ENCODE peak calls at places on chromosome 15, in seven cellular contexts. One of them, this sample, is unnamed.
A peak's percentile ranks its signal among the peaks of the same experiment; 100 is the strongest.

GRCh38 chr15:90481023-90481422 is 48.7 kb upstream of the CRTC3 start:
- DNase-seq in tibial artery: no peak
- DNase-seq in left ventricle myocardium inferior: no peak
- DNase-seq in endodermal cell: no peak
- DNase-seq in IMR-90: no peak
- DNase-seq in body of pancreas: no peak
- DNase-seq in right atrium auricular region: no peak
- DNase-seq in this sample: no peak

GRCh38 chr15:29676961-29677402 is 145.3 kb downstream of the TJP1 start:
- DNase-seq in left ventricle myocardium inferior: no peak
- DNase-seq in right atrium auricular region: no peak
- DNase-seq in body of pancreas: no peak
- DNase-seq in IMR-90: peak; percentile 62
- DNase-seq in tibial artery: no peak
- DNase-seq in endodermal cell: no peak
- DNase-seq in this sample: no peak

GRCh38 chr15:31268911-31269784 is 57.5 kb upstream of the KLF13 start:
- DNase-seq in right atrium auricular region: peak; percentile 46
- DNase-seq in body of pancreas: no peak
- DNase-seq in tibial artery: peak; percentile 3
- DNase-seq in left ventricle myocardium inferior: no peak
- DNase-seq in endodermal cell: peak; percentile 31
- DNase-seq in IMR-90: no peak
- DNase-seq in this sample: peak; percentile 24

GRCh38 chr15:70974004-70974832 is 81.6 kb downstream of the LRRC49 start:
- DNase-seq in tibial artery: no peak
- DNase-seq in body of pancreas: no peak
- DNase-seq in right atrium auricular region: no peak
- DNase-seq in IMR-90: peak; percentile 83
- DNase-seq in endodermal cell: no peak
- DNase-seq in left ventricle myocardium inferior: no peak
- DNase-seq in this sample: no peak

GRCh38 chr15:36161781-36162212 is 417.6 kb upstream of the CDIN1 start:
- DNase-seq in right atrium auricular region: peak; percentile 71
- DNase-seq in left ventricle myocardium inferior: peak; percentile 14
- DNase-seq in tibial artery: peak; percentile 42
- DNase-seq in IMR-90: no peak
- DNase-seq in endodermal cell: peak; percentile 47
- DNase-seq in body of pancreas: no peak
- DNase-seq in this sample: no peak

GRCh38 chr15:97717806-97718205 is 242.7 kb upstream of the ARRDC4 start:
- DNase-seq in left ventricle myocardium inferior: no peak
- DNase-seq in tibial artery: no peak
- DNase-seq in IMR-90: no peak
- DNase-seq in right atrium auricular region: no peak
- DNase-seq in body of pancreas: no peak
- DNase-seq in endodermal cell: no peak
- DNase-seq in this sample: no peak

GRCh38 chr15:64843996-64844395 is 2.3 kb downstream of the PLEKHO2 start:
- DNase-seq in right atrium auricular region: no peak
- DNase-seq in tibial artery: no peak
- DNase-seq in endodermal cell: peak; percentile 39
- DNase-seq in body of pancreas: no peak
- DNase-seq in IMR-90: no peak
- DNase-seq in left ventricle myocardium inferior: no peak
- DNase-seq in this sample: no peak

GRCh38 chr15:67185621-67186225 is 68.7 kb downstream of the AAGAB start:
- DNase-seq in body of pancreas: no peak
- DNase-seq in endodermal cell: no peak
- DNase-seq in tibial artery: peak; percentile 19
- DNase-seq in IMR-90: no peak
- DNase-seq in left ventricle myocardium inferior: no peak
- DNase-seq in right atrium auricular region: peak; percentile 60
- DNase-seq in this sample: no peak

GRCh38 chr15:49145651-49146609 is 9.5 kb downstream of the COPS2 start:
- DNase-seq in right atrium auricular region: no peak
- DNase-seq in IMR-90: peak; percentile 73
- DNase-seq in tibial artery: no peak
- DNase-seq in body of pancreas: peak; percentile 14
- DNase-seq in left ventricle myocardium inferior: no peak
- DNase-seq in endodermal cell: peak; percentile 63
- DNase-seq in this sample: no peak

GRCh38 chr15:77564933-77565332 is 67.8 kb downstream of the LINGO1 start:
- DNase-seq in tibial artery: no peak
- DNase-seq in left ventricle myocardium inferior: no peak
- DNase-seq in body of pancreas: no peak
- DNase-seq in right atrium auricular region: no peak
- DNase-seq in endodermal cell: no peak
- DNase-seq in IMR-90: no peak
- DNase-seq in this sample: no peak

GRCh38 chr15:78642341-78642740 is 1.3 kb upstream of the CHRNB4 start:
- DNase-seq in endodermal cell: no peak
- DNase-seq in IMR-90: no peak
- DNase-seq in body of pancreas: no peak
- DNase-seq in left ventricle myocardium inferior: no peak
- DNase-seq in right atrium auricular region: no peak
- DNase-seq in tibial artery: no peak
- DNase-seq in this sample: no peak

GRCh38 chr15:52257734-52258062 is 37.9 kb downstream of the MYO5C start:
- DNase-seq in endodermal cell: peak; percentile 79
- DNase-seq in body of pancreas: no peak
- DNase-seq in left ventricle myocardium inferior: no peak
- DNase-seq in right atrium auricular region: no peak
- DNase-seq in tibial artery: no peak
- DNase-seq in IMR-90: peak; percentile 13
- DNase-seq in this sample: no peak

GRCh38 chr15:70555713-70556112 is 207.6 kb downstream of the UACA start:
- DNase-seq in body of pancreas: no peak
- DNase-seq in IMR-90: no peak
- DNase-seq in right atrium auricular region: no peak
- DNase-seq in endodermal cell: peak; percentile 32
- DNase-seq in left ventricle myocardium inferior: no peak
- DNase-seq in tibial artery: no peak
- DNase-seq in this sample: no peak

GRCh38 chr15:30930422-30930821 is 26.7 kb downstream of the FAN1 start:
- DNase-seq in endodermal cell: no peak
- DNase-seq in IMR-90: no peak
- DNase-seq in tibial artery: no peak
- DNase-seq in right atrium auricular region: no peak
- DNase-seq in left ventricle myocardium inferior: no peak
- DNase-seq in body of pancreas: no peak
- DNase-seq in this sample: no peak

GRCh38 chr15:33324609-33325008 is 13.8 kb downstream of the RYR3 start:
- DNase-seq in IMR-90: no peak
- DNase-seq in tibial artery: no peak
- DNase-seq in left ventricle myocardium inferior: no peak
- DNase-seq in right atrium auricular region: no peak
- DNase-seq in body of pancreas: no peak
- DNase-seq in endodermal cell: no peak
- DNase-seq in this sample: no peak

GRCh38 chr15:41556657-41557056 is 2.4 kb upstream of the TYRO3 start:
- DNase-seq in endodermal cell: no peak
- DNase-seq in IMR-90: no peak
- DNase-seq in body of pancreas: no peak
- DNase-seq in right atrium auricular region: no peak
- DNase-seq in left ventricle myocardium inferior: no peak
- DNase-seq in tibial artery: no peak
- DNase-seq in this sample: no peak

GRCh38 chr15:56019060-56019793 is 25.8 kb upstream of the NEDD4 start:
- DNase-seq in right atrium auricular region: no peak
- DNase-seq in tibial artery: no peak
- DNase-seq in left ventricle myocardium inferior: no peak
- DNase-seq in endodermal cell: no peak
- DNase-seq in body of pancreas: no peak
- DNase-seq in IMR-90: peak; percentile 22
- DNase-seq in this sample: no peak

GRCh38 chr15:59946084-59946483 is 58.0 kb upstream of the FOXB1 start:
- DNase-seq in endodermal cell: no peak
- DNase-seq in tibial artery: no peak
- DNase-seq in body of pancreas: no peak
- DNase-seq in IMR-90: no peak
- DNase-seq in right atrium auricular region: no peak
- DNase-seq in left ventricle myocardium inferior: no peak
- DNase-seq in this sample: no peak

GRCh38 chr15:54840999-54841398 is 355.7 kb downstream of the RSL24D1 start:
- DNase-seq in right atrium auricular region: no peak
- DNase-seq in tibial artery: no peak
- DNase-seq in body of pancreas: no peak
- DNase-seq in endodermal cell: peak; percentile 76
- DNase-seq in left ventricle myocardium inferior: no peak
- DNase-seq in IMR-90: no peak
- DNase-seq in this sample: no peak

GRCh38 chr15:61393949-61394348 is 164.8 kb upstream of the RORA start:
- DNase-seq in tibial artery: peak; percentile 51
- DNase-seq in right atrium auricular region: no peak
- DNase-seq in endodermal cell: no peak
- DNase-seq in IMR-90: no peak
- DNase-seq in body of pancreas: no peak
- DNase-seq in left ventricle myocardium inferior: no peak
- DNase-seq in this sample: no peak
- H3K4me3 ChIP-seq in tibial artery: peak overlapping the region; percentile 18
- H3K4me3 ChIP-seq in right atrium auricular region: no peak overlapping the region
- H3K4me3 ChIP-seq in endodermal cell: no peak overlapping the region
- H3K4me3 ChIP-seq in IMR-90: no peak overlapping the region
- H3K4me3 ChIP-seq in body of pancreas: no peak overlapping the region
- H3K4me3 ChIP-seq in left ventricle myocardium inferior: peak overlapping the region; percentile 13
- H3K4me3 ChIP-seq in this sample: no peak overlapping the region

GRCh38 chr15:89379818-89380217 is 45.2 kb upstream of the POLG start:
- DNase-seq in left ventricle myocardium inferior: no peak
- DNase-seq in IMR-90: no peak
- DNase-seq in body of pancreas: no peak
- DNase-seq in tibial artery: no peak
- DNase-seq in right atrium auricular region: no peak
- DNase-seq in endodermal cell: peak; percentile 50
- DNase-seq in this sample: no peak

GRCh38 chr15:89381330-89381729 is 46.7 kb upstream of the POLG start:
- DNase-seq in left ventricle myocardium inferior: no peak
- DNase-seq in body of pancreas: no peak
- DNase-seq in IMR-90: no peak
- DNase-seq in endodermal cell: no peak
- DNase-seq in tibial artery: no peak
- DNase-seq in right atrium auricular region: no peak
- DNase-seq in this sample: no peak

GRCh38 chr15:89383635-89384604 is 49.3 kb upstream of the POLG start:
- DNase-seq in body of pancreas: peak; percentile 53
- DNase-seq in left ventricle myocardium inferior: peak; percentile 60
- DNase-seq in IMR-90: peak; percentile 11
- DNase-seq in tibial artery: no peak
- DNase-seq in endodermal cell: peak; percentile 53
- DNase-seq in right atrium auricular region: no peak
- DNase-seq in this sample: no peak

GRCh38 chr15:89381888-89382287 is 47.3 kb upstream of the POLG start:
- DNase-seq in tibial artery: no peak
- DNase-seq in body of pancreas: no peak
- DNase-seq in IMR-90: no peak
- DNase-seq in right atrium auricular region: no peak
- DNase-seq in endodermal cell: no peak
- DNase-seq in left ventricle myocardium inferior: no peak
- DNase-seq in this sample: no peak

GRCh38 chr15:89382288-89382687 is 47.7 kb upstream of the POLG start:
- DNase-seq in IMR-90: no peak
- DNase-seq in endodermal cell: no peak
- DNase-seq in right atrium auricular region: no peak
- DNase-seq in body of pancreas: no peak
- DNase-seq in left ventricle myocardium inferior: no peak
- DNase-seq in tibial artery: no peak
- DNase-seq in this sample: no peak
- H3K27me3 ChIP-seq in IMR-90: peaks cover 81% of the 10 kb centered on the region
- H3K27me3 ChIP-seq in endodermal cell: peaks cover 97% of the 10 kb centered on the region
- H3K27me3 ChIP-seq in right atrium auricular region: peaks cover 4% of the 10 kb centered on the region
- H3K27me3 ChIP-seq in body of pancreas: peaks cover 12% of the 10 kb centered on the region
- H3K27me3 ChIP-seq in left ventricle myocardium inferior: peaks cover 90% of the 10 kb centered on the region
- H3K27me3 ChIP-seq in tibial artery: no peaks in the 10 kb centered on the region
- H3K27me3 ChIP-seq in this sample: no peaks in the 10 kb centered on the region

DNA sequence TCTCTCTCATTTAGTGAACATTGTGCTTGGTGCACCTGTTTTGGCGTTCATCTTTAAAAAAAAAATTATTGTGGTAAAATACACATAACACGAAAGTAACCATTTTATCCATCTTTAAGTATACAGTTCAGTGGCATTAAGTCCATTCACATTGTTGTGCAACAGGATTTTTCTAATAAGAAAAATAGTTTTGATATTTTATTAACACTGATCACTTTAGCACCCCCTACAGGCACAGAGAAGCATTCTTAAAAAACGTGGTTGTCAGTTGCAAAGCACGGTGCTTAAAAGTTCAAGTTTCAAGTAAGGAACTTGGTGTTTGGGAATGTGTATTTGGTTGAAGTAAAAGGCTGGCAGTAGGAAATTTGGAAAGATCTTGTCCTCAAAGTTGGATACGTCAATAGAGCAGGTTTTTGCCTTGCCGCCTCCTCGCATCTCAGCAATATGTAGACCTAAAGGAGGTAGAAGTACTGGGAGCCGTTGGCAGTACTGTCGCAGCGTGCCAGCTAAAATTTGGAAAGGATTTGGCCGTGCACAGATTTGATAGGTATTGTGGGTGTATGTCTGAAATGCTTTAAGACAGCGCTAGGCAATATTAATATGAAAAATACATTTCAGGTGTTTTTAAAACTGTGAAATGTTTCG is 110.4 kb downstream of the LRRC28 start:
- DNase-seq in right atrium auricular region: no peak
- DNase-seq in left ventricle myocardium inferior: no peak
- DNase-seq in tibial artery: no peak
- DNase-seq in endodermal cell: no peak
- DNase-seq in body of pancreas: no peak
- DNase-seq in IMR-90: peak; percentile 42
- DNase-seq in this sample: no peak
- TF ChIP-seq CTCF in right atrium auricular region: peak; percentile 57
- TF ChIP-seq CTCF in left ventricle myocardium inferior: peak; percentile 61
- TF ChIP-seq CTCF in tibial artery: peak; percentile 29
- TF ChIP-seq CTCF in endodermal cell: peak; percentile 85
- TF ChIP-seq CTCF in body of pancreas: no peak
- TF ChIP-seq CTCF in IMR-90: peak; percentile 51
- TF ChIP-seq CTCF in this sample: no peak

DNA sequence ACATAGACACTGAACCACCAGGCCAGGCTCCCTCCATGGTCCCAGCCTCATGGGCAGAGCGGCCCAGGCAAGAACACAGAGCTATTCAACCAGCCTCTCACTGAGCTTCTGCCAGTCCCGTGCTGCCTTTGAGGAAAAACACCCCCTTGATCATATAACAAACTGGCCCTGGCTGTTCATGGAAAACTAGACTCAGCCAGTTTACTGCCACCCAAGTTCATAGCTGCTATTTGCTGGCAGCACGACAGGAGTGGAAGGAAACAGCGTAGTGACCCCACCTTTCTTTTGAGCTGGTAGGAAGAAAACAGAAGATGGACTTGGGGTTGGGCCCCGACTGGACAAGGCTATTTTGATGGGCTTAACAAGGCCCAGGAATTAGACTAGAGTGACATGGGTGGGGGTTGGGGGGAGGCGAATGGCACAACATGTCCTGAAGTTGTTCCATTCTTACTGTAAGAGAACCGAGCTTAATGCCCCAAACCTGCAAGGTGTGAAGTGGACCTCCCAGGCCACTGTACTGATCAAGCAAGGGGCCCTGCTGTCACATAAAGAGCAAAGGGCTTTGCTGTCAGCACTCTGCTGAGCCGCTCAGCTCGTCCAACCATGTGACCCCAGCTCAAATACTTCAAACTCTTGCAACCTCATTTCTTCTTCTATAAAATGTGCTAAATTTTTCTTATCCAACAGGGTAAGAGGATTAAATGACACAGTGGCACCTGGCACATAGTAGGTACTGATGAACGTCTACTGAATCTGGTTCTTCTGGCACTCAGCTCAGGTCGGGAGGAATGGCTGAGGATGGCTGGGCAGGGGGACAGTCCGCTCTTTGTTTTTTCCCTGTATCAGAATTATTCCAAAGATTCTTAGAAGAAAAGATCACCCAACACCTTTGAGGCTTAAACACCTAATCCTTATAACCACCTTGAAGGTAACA is 1.5 kb downstream of the FBXL22 start:
- DNase-seq in body of pancreas: peak; percentile 33
- DNase-seq in endodermal cell: no peak
- DNase-seq in tibial artery: peak; percentile 41
- DNase-seq in right atrium auricular region: no peak
- DNase-seq in left ventricle myocardium inferior: no peak
- DNase-seq in IMR-90: no peak
- DNase-seq in this sample: no peak
- H3K4me3 ChIP-seq in body of pancreas: no peak overlapping the region
- H3K4me3 ChIP-seq in endodermal cell: no peak overlapping the region
- H3K4me3 ChIP-seq in tibial artery: peak overlapping the region; percentile 66
- H3K4me3 ChIP-seq in right atrium auricular region: peak overlapping the region; percentile 39
- H3K4me3 ChIP-seq in left ventricle myocardium inferior: peak overlapping the region; percentile 81
- H3K4me3 ChIP-seq in IMR-90: no peak overlapping the region
- H3K4me3 ChIP-seq in this sample: no peak overlapping the region